ENCODE peak calls at places on chromosomes 1 and 21, in five cellular contexts. I is NT2/D1, K is GDM1, M is T-cell, L is cardiac fibroblast. Y is an unnamed sample.

GRCh38 chr1:223374064-223374610 is 10.2 kb upstream of the SUSD4 start:
- DNase-seq in I (no peak), K (no peak), M (no peak), L (no peak), Y (no peak)

GRCh38 chr1:115184951-115185331 is 95.6 kb upstream of the TSPAN2 start:
- DNase-seq in I (no peak), K (no peak), M (no peak), L (no peak), Y (no peak)

GRCh38 chr1:40622051-40622450 is 43.4 kb downstream of the RIMS3 start:
- DNase-seq in I (no peak), K (no peak), M (no peak), L (no peak), Y (no peak)

GRCh38 chr21:44551290-44552015 is at the start of gene KRTAP10-2:
- DNase-seq in I (no peak), K (no peak), M (no peak), L (no peak), Y (no peak)

GRCh38 chr1:233473549-233474204 is 140.2 kb upstream of the KCNK1 start:
- DNase-seq in I (no peak), K (no peak), M (no peak), L (no peak), Y (no peak)

GRCh38 chr1:70764747-70765146 is 282.9 kb downstream of the PTGER3 start:
- DNase-seq in I (no peak), K (peak; percentile 50), M (no peak), L (no peak), Y (no peak)

GRCh38 chr1:175503538-175503937 is 239.9 kb downstream of the TNR start:
- DNase-seq in I (no peak), K (no peak), M (no peak), L (no peak), Y (no peak)

GRCh38 chr21:45357436-45358260 is 47.3 kb upstream of the COL18A1 start:
- DNase-seq in I (no peak), K (no peak), M (no peak), L (peak; percentile 44), Y (no peak)

GRCh38 chr1:228309548-228310067 is 97.0 kb downstream of the TRIM11 start:
- DNase-seq in I (no peak), K (no peak), M (no peak), L (no peak), Y (no peak)

GRCh38 chr1:156896490-156897033 is 3.0 kb downstream of the PEAR1 start:
- DNase-seq in I (peak; percentile 76), K (no peak), M (no peak), L (peak; percentile 87), Y (no peak)

GRCh38 chr21:42991992-42992740 is 17.8 kb downstream of the PKNOX1 start:
- DNase-seq in I (no peak), K (no peak), M (no peak), L (peak; percentile 93), Y (peak; percentile 51)

GRCh38 chr1:180560868-180561600 is 2.3 kb downstream of the OVAAL start:
- DNase-seq in I (no peak), K (no peak), M (no peak), L (no peak), Y (no peak)

GRCh38 chr21:45964649-45965048 is 16.9 kb upstream of the COL6A1 start:
- DNase-seq in I (no peak), K (no peak), M (no peak), L (no peak), Y (no peak)

GRCh38 chr1:204161609-204162497 is 4.3 kb downstream of the REN start:
- DNase-seq in I (no peak), K (no peak), M (no peak), L (no peak), Y (no peak)

GRCh38 chr1:113761937-113762336 is 2.7 kb upstream of the PHTF1 start:
- DNase-seq in I (no peak), K (no peak), M (no peak), L (no peak), Y (no peak)

GRCh38 chr1:95506736-95507404 is 272.9 kb downstream of the RWDD3 start:
- DNase-seq in I (no peak), K (no peak), M (no peak), L (no peak), Y (no peak)

GRCh38 chr1:162541619-162542141 is 19.8 kb upstream of the UAP1 start:
- DNase-seq in I (no peak), K (no peak), M (no peak), L (peak; percentile 97), Y (no peak)

GRCh38 chr1:206001476-206001888 is 1.7 kb downstream of the RAB7B start:
- DNase-seq in I (peak; percentile 70), K (peak; percentile 57), M (no peak), L (peak; percentile 90), Y (peak; percentile 83)

GRCh38 chr1:233668725-233669294 is 54.9 kb downstream of the KCNK1 start:
- DNase-seq in I (no peak), K (no peak), M (no peak), L (peak; percentile 56), Y (no peak)

GRCh38 chr1:214842856-214843255 is 239.7 kb upstream of the KCNK2 start:
- DNase-seq in I (no peak), K (no peak), M (no peak), L (no peak), Y (no peak)

GRCh38 chr1:8047686-8048522 is 21.8 kb upstream of the ERRFI1 start:
- DNase-seq in I (no peak), K (no peak), M (no peak), L (peak; percentile 93), Y (no peak)

GRCh38 chr1:151790940-151791651 is 796 bp upstream of the TDRKH start:
- DNase-seq in I (no peak), K (no peak), M (no peak), L (no peak), Y (no peak)

GRCh38 chr21:45421071-45421845 is 16.3 kb downstream of the COL18A1 start:
- DNase-seq in I (no peak), K (no peak), M (no peak), L (no peak), Y (no peak)

GRCh38 chr1:157542676-157543075 is 9.6 kb downstream of the FCRL5 start:
- DNase-seq in I (no peak), K (no peak), M (no peak), L (no peak), Y (no peak)

GRCh38 chr1:205451202-205451601 is 4.6 kb downstream of the BLACAT1 start:
- DNase-seq in I (peak; percentile 89), K (no peak), M (no peak), L (no peak), Y (no peak)

GRCh38 chr1:29283804-29284195 is 47.5 kb downstream of the PTPRU start:
- DNase-seq in I (no peak), K (no peak), M (no peak), L (no peak), Y (no peak)

GRCh38 chr1:168301664-168302320 is 21.1 kb downstream of the TBX19 start:
- DNase-seq in I (peak; percentile 23), K (no peak), M (no peak), L (peak; percentile 81), Y (no peak)

Y was measured in HL-60.